ENCODE peak calls at places on chromosome 4, in six cellular contexts. O, K, X, E, G and M are unnamed samples.

GRCh38 chr4:8855781-8856245 is 15.8 kb downstream of the HMX1 start:
- DNase-seq in O (no peak), K (peak), X (no peak), E (no peak), G (no peak), M (no peak)

GRCh38 chr4:11529625-11530201 is 101.0 kb upstream of the HS3ST1 start:
- DNase-seq in O (no peak), K (no peak), X (no peak), E (no peak), G (no peak), M (no peak)

GRCh38 chr4:76637704-76638361 is 202.8 kb downstream of the SHROOM3 start:
- DNase-seq in O (no peak), K (no peak), X (no peak), E (no peak), G (no peak), M (peak)

GRCh38 chr4:168877779-168878491 is 132.1 kb downstream of the CBR4 start:
- DNase-seq in O (no peak), K (peak), X (no peak), E (peak), G (no peak), M (no peak)

GRCh38 chr4:7581477-7581876 is 146.7 kb upstream of the PSAPL1 start:
- DNase-seq in O (no peak), K (peak), X (peak), E (no peak), G (no peak), M (no peak)

GRCh38 chr4:76902233-76902890 is 4.4 kb upstream of the SOWAHB start:
- DNase-seq in O (no peak), K (no peak), X (no peak), E (no peak), G (peak), M (no peak)

GRCh38 chr4:86582453-86582852 is 11.7 kb upstream of the PTPN13 start:
- DNase-seq in O (no peak), K (no peak), X (no peak), E (peak), G (no peak), M (no peak)

GRCh38 chr4:84529169-84529751 is 30.2 kb upstream of the NKX6-1 start:
- DNase-seq in O (no peak), K (no peak), X (peak), E (peak), G (peak), M (peak)

GRCh38 chr4:102494603-102495002 is 6.6 kb upstream of the NFKB1 start:
- DNase-seq in O (no peak), K (no peak), X (no peak), E (no peak), G (no peak), M (no peak)

GRCh38 chr4:80171656-80172055 is 25.6 kb upstream of the PRDM8 start:
- DNase-seq in O (no peak), K (no peak), X (no peak), E (no peak), G (no peak), M (no peak)

DNA sequence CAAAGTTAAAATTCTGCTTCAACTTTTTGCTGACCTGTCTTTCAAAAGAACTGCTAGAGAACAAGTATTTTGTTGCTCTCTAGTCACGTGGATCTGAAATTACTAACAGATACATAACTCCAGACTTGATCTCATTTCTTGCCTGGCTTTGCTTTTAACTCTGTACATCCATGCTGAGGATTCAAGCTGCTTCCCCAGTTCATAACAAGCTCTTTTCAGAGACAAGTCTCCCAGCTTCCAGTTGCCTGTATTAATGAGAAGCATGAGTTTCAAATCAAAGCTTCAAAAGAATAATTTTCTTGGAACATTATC is 420.5 kb upstream of the INTU start:
- DNase-seq in O (no peak), K (no peak), X (no peak), E (no peak), G (no peak), M (no peak)
- TF ChIP-seq JUND in O (no peak), K (no peak), X (no peak), E (no peak), G (no peak), M (no peak)

GRCh38 chr4:34469518-34469917 is 1774.8 kb downstream of the ARAP2 start:
- DNase-seq in O (no peak), K (no peak), X (no peak), E (no peak), G (no peak), M (no peak)
- TF ChIP-seq SIN3A in O (no peak), K (no peak), X (no peak), E (no peak), G (no peak), M (no peak)

GRCh38 chr4:142773505-142773904 is 72.6 kb downstream of the INPP4B start:
- DNase-seq in O (no peak), K (no peak), X (no peak), E (no peak), G (no peak), M (no peak)

GRCh38 chr4:142778908-142779307 is 67.2 kb downstream of the INPP4B start:
- DNase-seq in O (no peak), K (no peak), X (no peak), E (no peak), G (no peak), M (no peak)

GRCh38 chr4:142778430-142778829 is 67.7 kb downstream of the INPP4B start:
- DNase-seq in O (no peak), K (no peak), X (no peak), E (no peak), G (no peak), M (no peak)

GRCh38 chr4:142781114-142781513 is 65.0 kb downstream of the INPP4B start:
- DNase-seq in O (no peak), K (no peak), X (no peak), E (no peak), G (no peak), M (peak)

DNA sequence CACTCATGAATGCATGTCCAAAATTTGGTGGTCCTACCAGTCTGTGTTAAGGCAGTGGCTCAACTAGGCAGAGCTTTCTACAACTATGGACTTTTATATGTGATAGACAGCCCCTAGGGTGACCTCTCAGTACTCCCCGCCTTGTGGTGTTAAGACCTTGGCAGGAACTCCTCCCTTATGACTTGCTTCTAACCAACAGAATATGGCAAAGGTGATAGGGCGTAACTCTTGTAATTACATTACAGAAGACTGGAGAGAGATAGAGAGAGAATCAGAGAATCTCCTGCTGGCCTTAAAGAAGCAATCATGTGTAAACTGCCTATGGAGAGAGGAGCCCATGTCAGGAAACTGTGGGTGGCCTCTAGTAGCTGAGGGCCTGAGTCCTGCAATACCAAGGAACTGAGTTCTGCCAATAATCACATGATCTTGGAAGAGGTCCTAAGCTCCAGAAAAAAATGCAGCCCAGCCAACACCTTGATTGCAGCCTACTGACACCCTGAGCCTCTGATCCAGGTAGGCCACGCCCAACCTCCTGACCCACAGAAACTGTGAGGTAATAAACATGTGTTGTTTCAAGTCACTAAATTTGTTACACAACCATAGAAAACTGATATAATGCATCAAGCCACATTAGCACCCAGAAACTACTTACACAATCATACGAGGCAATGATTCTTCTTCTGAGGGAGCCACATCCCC is 68.9 kb downstream of the INPP4B start:
- DNase-seq in O (no peak), K (no peak), X (no peak), E (no peak), G (no peak), M (no peak)
- TF ChIP-seq JUND in O (no peak), K (no peak), X (no peak), E (no peak), G (no peak), M (no peak)

DNA sequence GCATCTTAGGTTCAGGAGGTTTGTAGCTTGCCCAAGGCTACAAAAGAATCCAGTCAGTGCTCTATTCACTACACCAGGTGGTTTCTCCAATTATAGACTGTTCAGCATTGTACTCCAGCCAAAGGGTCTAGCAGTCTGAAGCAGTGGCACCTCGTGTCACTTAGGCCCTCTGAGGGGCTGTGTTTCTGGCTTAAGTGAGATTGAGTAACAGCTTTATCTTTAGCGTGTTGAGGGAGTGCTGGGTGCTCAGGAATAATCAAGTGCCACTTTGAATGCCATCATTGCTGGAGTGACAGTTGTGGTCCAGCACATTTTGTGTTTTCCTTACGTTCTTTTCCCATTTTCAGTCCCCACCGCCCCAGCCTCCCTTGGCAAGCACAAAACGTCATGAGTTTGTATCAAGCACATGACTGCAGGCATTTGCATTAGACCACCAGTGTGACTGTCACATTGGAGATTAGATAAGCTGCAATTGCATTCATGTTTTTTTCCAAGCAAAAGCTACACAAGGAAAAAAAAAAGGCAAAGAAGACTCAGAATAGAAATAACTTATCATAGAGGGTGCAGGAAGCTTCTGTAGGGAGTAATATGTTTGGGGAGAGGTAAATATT is 58.8 kb downstream of the FNIP2 start:
- DNase-seq in O (no peak), K (no peak), X (no peak), E (peak), G (no peak), M (no peak)
- TF ChIP-seq SIN3A in O (no peak), K (no peak), X (no peak), E (no peak), G (no peak), M (no peak)

DNA sequence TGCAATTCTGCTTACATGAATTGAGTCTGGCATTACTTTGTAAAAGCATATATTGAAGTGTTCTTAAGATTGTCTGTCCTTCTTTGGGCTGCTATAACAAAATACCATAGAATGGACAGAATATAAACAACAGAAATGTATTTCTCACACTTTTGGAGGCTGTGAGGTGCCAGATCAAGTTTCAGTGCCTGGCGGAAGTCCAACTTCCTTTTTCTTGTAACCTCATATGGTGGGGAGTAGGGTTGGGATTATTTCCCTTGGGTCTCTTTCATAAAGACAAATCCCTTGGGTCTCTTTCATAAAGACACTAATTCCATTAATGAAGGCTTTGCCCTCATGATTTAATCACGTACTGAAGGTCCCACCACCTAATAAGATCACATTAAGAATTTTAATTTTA is 199.3 kb upstream of the GRID2 start:
- DNase-seq in O (no peak), K (no peak), X (no peak), E (no peak), G (no peak), M (no peak)
- TF ChIP-seq JUND in O (no peak), K (no peak), X (no peak), E (no peak), G (no peak), M (no peak)

GRCh38 chr4:99950913-99951254 is 809 bp upstream of the H2AZ1 start:
- DNase-seq in O (no peak), K (no peak), X (no peak), E (no peak), G (no peak), M (no peak)
- TF ChIP-seq SIN3A in O (no peak), K (peak), X (no peak), E (no peak), G (no peak), M (no peak)

GRCh38 chr4:184952522-184952921 is 65.8 kb upstream of the HELT start:
- DNase-seq in O (no peak), K (no peak), X (no peak), E (no peak), G (no peak), M (no peak)

GRCh38 chr4:184950117-184950830 is 68.0 kb upstream of the HELT start:
- DNase-seq in O (no peak), K (no peak), X (no peak), E (no peak), G (peak), M (no peak)

GRCh38 chr4:184951668-184952160 is 66.6 kb upstream of the HELT start:
- DNase-seq in O (no peak), K (no peak), X (no peak), E (no peak), G (no peak), M (no peak)

GRCh38 chr4:184950926-184951325 is 67.4 kb upstream of the HELT start:
- DNase-seq in O (no peak), K (no peak), X (no peak), E (no peak), G (no peak), M (no peak)

GRCh38 chr4:184949020-184949419 is 69.3 kb upstream of the HELT start:
- DNase-seq in O (no peak), K (peak), X (no peak), E (no peak), G (no peak), M (no peak)
- TF ChIP-seq JUND in O (no peak), K (no peak), X (no peak), E (no peak), G (no peak), M (no peak)

GRCh38 chr4:159008671-159009070 is 94.2 kb upstream of the RAPGEF2 start:
- DNase-seq in O (no peak), K (no peak), X (no peak), E (no peak), G (no peak), M (no peak)

GRCh38 chr4:159010563-159011260 is 92.2 kb upstream of the RAPGEF2 start:
- DNase-seq in O (no peak), K (no peak), X (no peak), E (no peak), G (peak), M (no peak)

GRCh38 chr4:159010100-159010499 is 92.8 kb upstream of the RAPGEF2 start:
- DNase-seq in O (no peak), K (no peak), X (no peak), E (no peak), G (no peak), M (no peak)

GRCh38 chr4:159012381-159012780 is 90.5 kb upstream of the RAPGEF2 start:
- DNase-seq in O (no peak), K (no peak), X (no peak), E (no peak), G (no peak), M (no peak)

DNA sequence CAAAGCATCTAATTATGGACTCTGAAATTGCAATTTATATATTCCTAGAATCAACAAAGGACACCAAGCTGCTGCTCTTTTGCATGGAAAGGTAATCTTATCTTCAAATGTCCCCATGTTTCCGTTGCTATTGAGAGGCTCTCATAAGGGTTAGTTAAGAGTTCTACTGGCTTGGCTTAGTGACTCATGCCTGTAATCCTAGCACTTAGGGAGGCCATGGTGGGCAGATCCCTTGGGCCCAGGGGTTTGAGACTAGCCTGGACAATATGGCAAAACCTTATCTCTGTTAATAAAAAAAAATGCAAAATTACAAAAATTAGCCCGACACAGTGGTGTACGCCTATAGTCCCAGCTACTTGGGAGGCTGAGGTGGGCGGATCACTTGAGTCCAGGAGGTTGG is 93.4 kb upstream of the RAPGEF2 start:
- DNase-seq in O (no peak), K (no peak), X (peak), E (no peak), G (no peak), M (no peak)
- TF ChIP-seq SIN3A in O (no peak), K (no peak), X (no peak), E (no peak), G (no peak), M (no peak)